ENCODE peak calls at places on chromosome 17, in four cellular contexts. One of them, this sample, is unnamed.

GRCh38 chr17:56185491-56185890 is 32.2 kb downstream of the ANKFN1 start:
- DNase-seq in activated CD8-positive, alpha-beta memory T cell treated with anti-CD3 and anti-CD28 coated beads for 1 hour: no peak
- DNase-seq in T follicular helper cell: no peak
- DNase-seq in iris pigment epithelial cell: peak; percentile 81
- DNase-seq in this sample: no peak

GRCh38 chr17:66351053-66351452 is 48.6 kb downstream of the PRKCA start:
- DNase-seq in T follicular helper cell: no peak
- DNase-seq in iris pigment epithelial cell: no peak
- DNase-seq in activated CD8-positive, alpha-beta memory T cell treated with anti-CD3 and anti-CD28 coated beads for 1 hour: no peak
- DNase-seq in this sample: no peak

GRCh38 chr17:14616508-14616907 is 315.6 kb downstream of the HS3ST3B1 start:
- DNase-seq in iris pigment epithelial cell: peak; percentile 10
- DNase-seq in T follicular helper cell: no peak
- DNase-seq in activated CD8-positive, alpha-beta memory T cell treated with anti-CD3 and anti-CD28 coated beads for 1 hour: no peak
- DNase-seq in this sample: no peak

GRCh38 chr17:76458580-76459490 is 5.9 kb upstream of the UBE2O start:
- DNase-seq in T follicular helper cell: no peak
- DNase-seq in iris pigment epithelial cell: peak; percentile 70
- DNase-seq in activated CD8-positive, alpha-beta memory T cell treated with anti-CD3 and anti-CD28 coated beads for 1 hour: no peak
- DNase-seq in this sample: peak; percentile 31

GRCh38 chr17:21375757-21376584 is at the start of gene KCNJ12:
- DNase-seq in iris pigment epithelial cell: peak; percentile 43
- DNase-seq in activated CD8-positive, alpha-beta memory T cell treated with anti-CD3 and anti-CD28 coated beads for 1 hour: no peak
- DNase-seq in T follicular helper cell: no peak
- DNase-seq in this sample: peak; percentile 2

GRCh38 chr17:40832840-40833239 is 10.4 kb upstream of the KRT10 start:
- DNase-seq in iris pigment epithelial cell: no peak
- DNase-seq in T follicular helper cell: no peak
- DNase-seq in activated CD8-positive, alpha-beta memory T cell treated with anti-CD3 and anti-CD28 coated beads for 1 hour: no peak
- DNase-seq in this sample: no peak

GRCh38 chr17:29699283-29699682 is 76.6 kb upstream of the CORO6 start:
- DNase-seq in activated CD8-positive, alpha-beta memory T cell treated with anti-CD3 and anti-CD28 coated beads for 1 hour: no peak
- DNase-seq in T follicular helper cell: no peak
- DNase-seq in iris pigment epithelial cell: no peak
- DNase-seq in this sample: peak; percentile 52

GRCh38 chr17:82963104-82963950 is 116.1 kb upstream of the METRNL start:
- DNase-seq in iris pigment epithelial cell: peak; percentile 71
- DNase-seq in activated CD8-positive, alpha-beta memory T cell treated with anti-CD3 and anti-CD28 coated beads for 1 hour: peak; percentile 16
- DNase-seq in T follicular helper cell: no peak
- DNase-seq in this sample: peak; percentile 2

GRCh38 chr17:64496348-64496785 is 487 bp downstream of the POLG2 start:
- DNase-seq in T follicular helper cell: no peak
- DNase-seq in iris pigment epithelial cell: peak; percentile 28
- DNase-seq in activated CD8-positive, alpha-beta memory T cell treated with anti-CD3 and anti-CD28 coated beads for 1 hour: no peak
- DNase-seq in this sample: no peak

GRCh38 chr17:44878627-44879221 is 20.5 kb downstream of the EFTUD2 start:
- DNase-seq in activated CD8-positive, alpha-beta memory T cell treated with anti-CD3 and anti-CD28 coated beads for 1 hour: no peak
- DNase-seq in iris pigment epithelial cell: peak; percentile 28
- DNase-seq in T follicular helper cell: no peak
- DNase-seq in this sample: peak; percentile 22

GRCh38 chr17:164536-165235 is 16.8 kb downstream of the DOC2B start:
- DNase-seq in activated CD8-positive, alpha-beta memory T cell treated with anti-CD3 and anti-CD28 coated beads for 1 hour: peak; percentile 15
- DNase-seq in iris pigment epithelial cell: peak; percentile 50
- DNase-seq in T follicular helper cell: no peak
- DNase-seq in this sample: peak; percentile 23

GRCh38 chr17:29116652-29117439 is 63.4 kb downstream of the MYO18A start:
- DNase-seq in iris pigment epithelial cell: peak; percentile 59
- DNase-seq in activated CD8-positive, alpha-beta memory T cell treated with anti-CD3 and anti-CD28 coated beads for 1 hour: peak; percentile 70
- DNase-seq in T follicular helper cell: peak; percentile 65
- DNase-seq in this sample: peak; percentile 32

GRCh38 chr17:31456814-31457213 is 65.3 kb downstream of the RAB11FIP4 start:
- DNase-seq in T follicular helper cell: no peak
- DNase-seq in iris pigment epithelial cell: no peak
- DNase-seq in activated CD8-positive, alpha-beta memory T cell treated with anti-CD3 and anti-CD28 coated beads for 1 hour: no peak
- DNase-seq in this sample: no peak

GRCh38 chr17:42118545-42118944 is 2.6 kb downstream of the KAT2A start:
- DNase-seq in iris pigment epithelial cell: peak; percentile 37
- DNase-seq in T follicular helper cell: peak; percentile 15
- DNase-seq in activated CD8-positive, alpha-beta memory T cell treated with anti-CD3 and anti-CD28 coated beads for 1 hour: no peak
- DNase-seq in this sample: peak; percentile 6

GRCh38 chr17:35372846-35373531 is 432 bp downstream of the SLFN11 start:
- DNase-seq in T follicular helper cell: peak; percentile 9
- DNase-seq in iris pigment epithelial cell: peak; percentile 0
- DNase-seq in activated CD8-positive, alpha-beta memory T cell treated with anti-CD3 and anti-CD28 coated beads for 1 hour: no peak
- DNase-seq in this sample: no peak

GRCh38 chr17:27848941-27849340 is 44.2 kb downstream of the LYRM9 start:
- DNase-seq in iris pigment epithelial cell: no peak
- DNase-seq in activated CD8-positive, alpha-beta memory T cell treated with anti-CD3 and anti-CD28 coated beads for 1 hour: no peak
- DNase-seq in T follicular helper cell: no peak
- DNase-seq in this sample: no peak

GRCh38 chr17:3961564-3962047 is 2.6 kb downstream of the ATP2A3 start:
- DNase-seq in T follicular helper cell: no peak
- DNase-seq in iris pigment epithelial cell: no peak
- DNase-seq in activated CD8-positive, alpha-beta memory T cell treated with anti-CD3 and anti-CD28 coated beads for 1 hour: no peak
- DNase-seq in this sample: no peak

GRCh38 chr17:5555254-5555653 is 29.1 kb downstream of the NLRP1 start:
- DNase-seq in T follicular helper cell: no peak
- DNase-seq in activated CD8-positive, alpha-beta memory T cell treated with anti-CD3 and anti-CD28 coated beads for 1 hour: no peak
- DNase-seq in iris pigment epithelial cell: peak; percentile 46
- DNase-seq in this sample: peak; percentile 77

GRCh38 chr17:73952498-73953205 is 250.8 kb upstream of the RPL38 start:
- DNase-seq in iris pigment epithelial cell: no peak
- DNase-seq in T follicular helper cell: no peak
- DNase-seq in activated CD8-positive, alpha-beta memory T cell treated with anti-CD3 and anti-CD28 coated beads for 1 hour: no peak
- DNase-seq in this sample: no peak

GRCh38 chr17:43406676-43407645 is 8.2 kb downstream of the ARL4D start:
- DNase-seq in T follicular helper cell: no peak
- DNase-seq in iris pigment epithelial cell: peak; percentile 64
- DNase-seq in activated CD8-positive, alpha-beta memory T cell treated with anti-CD3 and anti-CD28 coated beads for 1 hour: no peak
- DNase-seq in this sample: peak; percentile 52

GRCh38 chr17:1834378-1835149 is 4.8 kb downstream of the RPA1 start:
- DNase-seq in T follicular helper cell: no peak
- DNase-seq in iris pigment epithelial cell: no peak
- DNase-seq in activated CD8-positive, alpha-beta memory T cell treated with anti-CD3 and anti-CD28 coated beads for 1 hour: no peak
- DNase-seq in this sample: no peak

GRCh38 chr17:57357392-57357784 is 101.1 kb downstream of the MSI2 start:
- DNase-seq in activated CD8-positive, alpha-beta memory T cell treated with anti-CD3 and anti-CD28 coated beads for 1 hour: no peak
- DNase-seq in iris pigment epithelial cell: no peak
- DNase-seq in T follicular helper cell: no peak
- DNase-seq in this sample: peak; percentile 83

GRCh38 chr17:64051153-64051552 is 30.7 kb upstream of the ICAM2 start:
- DNase-seq in iris pigment epithelial cell: no peak
- DNase-seq in T follicular helper cell: no peak
- DNase-seq in activated CD8-positive, alpha-beta memory T cell treated with anti-CD3 and anti-CD28 coated beads for 1 hour: no peak
- DNase-seq in this sample: no peak

GRCh38 chr17:41932821-41933389 is 2.5 kb downstream of the ODAD4 start:
- DNase-seq in activated CD8-positive, alpha-beta memory T cell treated with anti-CD3 and anti-CD28 coated beads for 1 hour: no peak
- DNase-seq in T follicular helper cell: no peak
- DNase-seq in iris pigment epithelial cell: no peak
- DNase-seq in this sample: no peak

GRCh38 chr17:40561871-40562611 is 3.2 kb downstream of the CCR7 start:
- DNase-seq in activated CD8-positive, alpha-beta memory T cell treated with anti-CD3 and anti-CD28 coated beads for 1 hour: no peak
- DNase-seq in iris pigment epithelial cell: no peak
- DNase-seq in T follicular helper cell: peak; percentile 58
- DNase-seq in this sample: no peak

GRCh38 chr17:74272731-74273201 is 1.3 kb upstream of the DNAI2 start:
- DNase-seq in activated CD8-positive, alpha-beta memory T cell treated with anti-CD3 and anti-CD28 coated beads for 1 hour: no peak
- DNase-seq in iris pigment epithelial cell: no peak
- DNase-seq in T follicular helper cell: no peak
- DNase-seq in this sample: no peak

GRCh38 chr17:74873874-74874614 is 1.2 kb upstream of the FDXR start:
- DNase-seq in activated CD8-positive, alpha-beta memory T cell treated with anti-CD3 and anti-CD28 coated beads for 1 hour: no peak
- DNase-seq in T follicular helper cell: no peak
- DNase-seq in iris pigment epithelial cell: peak; percentile 15
- DNase-seq in this sample: peak; percentile 5

GRCh38 chr17:4073983-4074830 is 68.6 kb downstream of the ZZEF1 start:
- DNase-seq in iris pigment epithelial cell: no peak
- DNase-seq in activated CD8-positive, alpha-beta memory T cell treated with anti-CD3 and anti-CD28 coated beads for 1 hour: no peak
- DNase-seq in T follicular helper cell: no peak
- DNase-seq in this sample: no peak

GRCh38 chr17:79081571-79082276 is 7.1 kb downstream of the ENGASE start:
- DNase-seq in T follicular helper cell: no peak
- DNase-seq in activated CD8-positive, alpha-beta memory T cell treated with anti-CD3 and anti-CD28 coated beads for 1 hour: no peak
- DNase-seq in iris pigment epithelial cell: no peak
- DNase-seq in this sample: no peak

GRCh38 chr17:31394544-31394943 is 3.1 kb downstream of the RAB11FIP4 start:
- DNase-seq in activated CD8-positive, alpha-beta memory T cell treated with anti-CD3 and anti-CD28 coated beads for 1 hour: no peak
- DNase-seq in T follicular helper cell: peak; percentile 18
- DNase-seq in iris pigment epithelial cell: peak; percentile 72
- DNase-seq in this sample: peak; percentile 39

GRCh38 chr17:43211480-43212402 is at the start of gene TMEM106A:
- DNase-seq in activated CD8-positive, alpha-beta memory T cell treated with anti-CD3 and anti-CD28 coated beads for 1 hour: peak; percentile 59
- DNase-seq in T follicular helper cell: peak; percentile 57
- DNase-seq in iris pigment epithelial cell: peak; percentile 90
- DNase-seq in this sample: peak; percentile 76

GRCh38 chr17:77914440-77915254 is 43.9 kb upstream of the TNRC6C start:
- DNase-seq in iris pigment epithelial cell: no peak
- DNase-seq in activated CD8-positive, alpha-beta memory T cell treated with anti-CD3 and anti-CD28 coated beads for 1 hour: no peak
- DNase-seq in T follicular helper cell: no peak
- DNase-seq in this sample: no peak